ENCODE peak calls at places on chromosomes 4 and X, in four cellular contexts. E, F, D and Z are unnamed samples.

GRCh38 chr4:80362578-80363181 is 27.1 kb downstream of the CFAP299 start:
- DNase-seq in F (no peak), E (no peak), D (no peak), Z (no peak)

GRCh38 chr4:95560791-95561190 is 12.0 kb upstream of the UNC5C start:
- DNase-seq in D (no peak), F (no peak), E (no peak), Z (no peak)

GRCh38 chrX:70998402-70999027 is 67.6 kb upstream of the SLC7A3 start:
- DNase-seq in D (no peak), F (peak; percentile 19), E (no peak), Z (no peak)

GRCh38 chrX:12771445-12772069 is 19.7 kb upstream of the PRPS2 start:
- DNase-seq in D (peak; percentile 58), F (peak; percentile 22), E (no peak), Z (no peak)

GRCh38 chr4:179678093-179678804 is 2236.0 kb upstream of the AGA start:
- DNase-seq in D (no peak), F (no peak), E (no peak), Z (no peak)

GRCh38 chrX:96424007-96424406 is 260.6 kb upstream of the DIAPH2 start:
- DNase-seq in D (no peak), F (no peak), E (no peak), Z (no peak)

GRCh38 chr4:78057135-78057599 is at the start of gene FRAS1:
- DNase-seq in E (peak; percentile 14), D (peak; percentile 49), F (no peak), Z (no peak)

GRCh38 chr4:6278801-6279197 is 9.1 kb downstream of the WFS1 start:
- DNase-seq in E (peak; percentile 66), F (peak; percentile 34), D (no peak), Z (no peak)

GRCh38 chr4:61468091-61468720 is 268.1 kb downstream of the ADGRL3 start:
- DNase-seq in D (no peak), F (no peak), E (no peak), Z (peak; percentile 38)

GRCh38 chr4:119735136-119735770 is 106.6 kb upstream of the PDE5A start:
- DNase-seq in D (no peak), E (no peak), F (no peak), Z (no peak)

GRCh38 chrX:4547218-4547836 is 833.9 kb upstream of the PRKX start:
- DNase-seq in E (no peak), D (no peak), F (no peak), Z (no peak)

GRCh38 chrX:12360389-12360788 is 222.1 kb downstream of the FRMPD4 start:
- DNase-seq in E (no peak), F (no peak), D (no peak), Z (no peak)

GRCh38 chr4:44760142-44760898 is 34.0 kb upstream of the GNPDA2 start:
- DNase-seq in F (no peak), E (no peak), D (no peak), Z (no peak)

GRCh38 chrX:21132686-21133393 is 241.4 kb upstream of the CNKSR2 start:
- DNase-seq in D (no peak), F (no peak), E (no peak), Z (no peak)

GRCh38 chrX:434946-435345 is 48.2 kb upstream of the PPP2R3B start:
- DNase-seq in F (no peak), D (peak; percentile 6), E (no peak), Z (no peak)

GRCh38 chr4:176198316-176198903 is 3.0 kb upstream of the SPATA4 start:
- DNase-seq in D (no peak), F (no peak), E (no peak), Z (no peak)

GRCh38 chr4:67126115-67126514 is 419.2 kb downstream of the CENPC start:
- DNase-seq in E (no peak), F (no peak), D (no peak), Z (no peak)

GRCh38 chr4:146342600-146343192 is 128.4 kb downstream of the REELD1 start:
- DNase-seq in E (no peak), F (no peak), D (no peak), Z (no peak)

GRCh38 chr4:47839259-47839658 is 1.4 kb upstream of the CORIN start:
- DNase-seq in F (no peak), D (no peak), E (peak; percentile 18), Z (no peak)

GRCh38 chr4:159070742-159071141 is 32.1 kb upstream of the RAPGEF2 start:
- DNase-seq in F (no peak), E (no peak), D (no peak), Z (peak; percentile 78)

GRCh38 chr4:168719725-168720124 is 222.9 kb downstream of the PALLD start:
- DNase-seq in E (no peak), F (no peak), D (no peak), Z (no peak)

GRCh38 chr4:183797041-183797444 is 108.1 kb upstream of the STOX2 start:
- DNase-seq in F (no peak), E (no peak), D (peak; percentile 57), Z (no peak)

GRCh38 chrX:108397627-108398392 is 40.4 kb downstream of the COL4A6 start:
- DNase-seq in F (no peak), E (no peak), D (no peak), Z (no peak)

GRCh38 chrX:41921492-41922124 is 1.7 kb downstream of the CASK start:
- DNase-seq in D (no peak), F (peak; percentile 19), E (no peak), Z (no peak)

GRCh38 chr4:76607846-76608245 is 172.8 kb downstream of the SHROOM3 start:
- DNase-seq in E (no peak), F (no peak), D (no peak), Z (no peak)

GRCh38 chr4:150237110-150237852 is 159.0 kb downstream of the DCLK2 start:
- DNase-seq in F (no peak), D (no peak), E (no peak), Z (no peak)

GRCh38 chrX:97987979-97988378 is 1104.3 kb downstream of the RPA4 start:
- DNase-seq in D (no peak), F (no peak), E (no peak), Z (no peak)

GRCh38 chrX:31423575-31424284 is 351.9 kb upstream of the FTHL17 start:
- DNase-seq in D (no peak), F (peak; percentile 21), E (no peak), Z (no peak)

GRCh38 chrX:94400488-94400887 is 726.5 kb downstream of the FAM133A start:
- DNase-seq in F (no peak), D (no peak), E (no peak), Z (peak; percentile 83)

GRCh38 chrX:134184936-134185335 is 52.0 kb upstream of the CCDC160 start:
- DNase-seq in E (no peak), D (no peak), F (no peak), Z (no peak)

GRCh38 chrX:134999469-134999868 is 8.7 kb downstream of the SMIM10 start:
- DNase-seq in D (no peak), F (no peak), E (no peak), Z (no peak)

GRCh38 chr4:111681751-111682150 is 463.5 kb upstream of the FAM241A start:
- DNase-seq in E (no peak), F (no peak), D (no peak), Z (no peak)

GRCh38 chr4:338759-339097 is 1.1 kb downstream of the ZNF141 start:
- DNase-seq in D (no peak), F (no peak), E (no peak), Z (no peak)

GRCh38 chr4:37717575-37717974 is 31.4 kb upstream of the RELL1 start:
- DNase-seq in F (no peak), E (no peak), D (no peak), Z (peak; percentile 61)

GRCh38 chrX:34810364-34810763 is 132.2 kb upstream of the FAM47B start:
- DNase-seq in F (no peak), D (no peak), E (no peak), Z (no peak)

GRCh38 chrX:47196098-47196497 is 2.5 kb downstream of the UBA1 start:
- DNase-seq in D (no peak), E (no peak), F (no peak), Z (no peak)
- H3K4me1 ChIP-seq in D (peaks cover 43% of the 10 kb centered on the region), E (peaks cover 3% of the 10 kb centered on the region), F (no peaks in the 10 kb centered on the region), Z (peaks cover 9% of the 10 kb centered on the region)

DNA sequence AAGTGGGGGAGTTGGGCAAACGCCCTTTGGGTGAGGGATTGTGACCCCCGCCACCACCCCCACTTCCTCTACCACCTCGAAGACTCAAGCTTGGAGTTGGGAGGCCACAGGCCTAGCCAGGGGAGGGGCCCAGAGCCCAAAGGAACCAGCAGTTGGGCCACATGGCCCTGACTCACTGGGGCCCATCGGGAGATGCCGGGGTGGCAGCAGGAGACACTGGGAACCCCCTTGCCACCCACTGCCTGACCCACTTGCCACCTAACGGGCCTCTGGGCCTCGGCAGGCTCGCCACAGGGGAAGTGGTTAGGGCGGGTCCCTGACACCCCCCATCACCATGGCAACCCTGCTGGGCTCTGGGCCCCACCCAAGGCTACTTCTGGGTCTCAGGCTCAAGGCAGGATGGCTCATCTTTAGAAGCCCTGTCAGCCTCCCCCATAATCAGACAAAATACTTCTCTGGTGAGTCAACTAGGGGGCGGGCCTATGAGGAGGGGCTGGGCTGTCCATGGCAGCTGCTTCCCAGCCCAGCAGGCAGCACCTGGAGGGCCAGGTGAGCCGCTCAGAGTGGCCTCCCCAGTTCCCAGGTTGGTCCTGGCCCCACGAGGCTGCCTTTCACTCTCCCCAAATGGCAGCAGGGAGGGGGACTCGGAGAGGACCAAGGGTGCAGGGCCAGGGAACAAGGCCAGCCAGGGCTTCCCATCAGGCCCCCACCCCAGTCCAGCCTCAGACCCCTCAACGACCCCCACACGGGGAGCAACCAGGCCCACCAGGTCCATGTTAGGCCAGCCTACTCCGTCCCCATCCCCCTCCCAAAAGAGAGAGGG is 5.6 kb downstream of the FLNA start:
- DNase-seq in E (peak; percentile 84), F (peak; percentile 81), D (peak; percentile 83), Z (peak; percentile 89)
- H3K36me3 ChIP-seq in E (no peaks in the 10 kb centered on the region), F (peaks cover 67% of the 10 kb centered on the region), D (no peaks in the 10 kb centered on the region), Z (peaks cover 63% of the 10 kb centered on the region)

GRCh38 chrX:140057001-140057411 is 91.7 kb upstream of the CXorf66 start:
- DNase-seq in E (peak; percentile 41), D (peak; percentile 72), F (peak; percentile 68), Z (no peak)
- TF ChIP-seq CTCF in E (peak; percentile 55), D (peak; percentile 73), F (peak; percentile 46), Z (peak; percentile 64)

GRCh38 chr4:121381148-121381462 is 287 bp upstream of the QRFPR start:
- DNase-seq in F (no peak), D (no peak), E (no peak), Z (no peak)

GRCh38 chr4:121377065-121377464 is 3.8 kb downstream of the QRFPR start:
- DNase-seq in F (no peak), D (no peak), E (no peak), Z (no peak)

GRCh38 chr4:121376541-121376940 is 4.3 kb downstream of the QRFPR start:
- DNase-seq in D (no peak), F (no peak), E (no peak), Z (no peak)

GRCh38 chr4:121380448-121381147 is at the start of gene QRFPR:
- DNase-seq in F (no peak), D (peak; percentile 42), E (no peak), Z (no peak)

DNA sequence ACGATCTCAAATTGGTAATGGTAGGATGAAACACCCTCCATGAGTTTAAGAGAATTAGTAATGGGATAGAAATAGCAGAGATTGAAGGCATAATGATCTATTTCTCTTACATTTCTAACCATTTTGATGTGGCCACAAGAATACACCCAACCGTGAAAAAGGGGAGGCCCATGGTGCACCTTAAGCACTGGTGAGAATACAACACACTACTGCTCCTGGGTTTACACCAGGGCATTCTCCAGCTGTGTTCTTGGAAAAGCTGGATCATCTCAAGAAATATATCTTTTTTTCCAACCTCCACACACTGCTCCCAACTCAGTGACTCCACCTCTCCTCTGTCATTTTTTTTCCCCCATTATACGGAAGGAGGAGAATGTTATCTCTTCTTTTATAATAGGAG is 1.5 kb downstream of the QRFPR start:
- DNase-seq in F (no peak), E (no peak), D (no peak), Z (no peak)
- H3K4me1 ChIP-seq in F (no peaks in the 10 kb centered on the region), E (no peaks in the 10 kb centered on the region), D (peaks cover 3% of the 10 kb centered on the region), Z (no peaks in the 10 kb centered on the region)